ENCODE peak calls at places on chromosome 18, in four cellular contexts. I is cerebellar cortex; R is epithelial cell of esophagus; T is stimulated activated CD4-positive, alpha-beta T cell treated with anti-CD3 and anti-CD28 coated beads, Interleukin-2, amount 100 ng/mL, for 48 hours. H is an unnamed sample.

GRCh38 chr18:54359233-54359632 is 1.5 kb downstream of the C18orf54 start:
- DNase-seq in I (no peak), R (no peak), T (no peak), H (no peak)

GRCh38 chr18:49359732-49360444 is 100.6 kb downstream of the DYM start:
- DNase-seq in I (no peak), R (peak), T (no peak), H (no peak)

GRCh38 chr18:43589611-43590151 is 312.4 kb upstream of the SYT4 start:
- DNase-seq in I (no peak), R (no peak), T (no peak), H (no peak)

GRCh38 chr18:11529081-11529480 is 80.3 kb upstream of the SLC35G4 start:
- DNase-seq in I (no peak), R (no peak), T (no peak), H (no peak)

GRCh38 chr18:73119574-73119973 is 251.8 kb upstream of the NETO1 start:
- DNase-seq in I (no peak), R (no peak), T (no peak), H (no peak)

GRCh38 chr18:79856119-79857080 is 58.7 kb downstream of the KCNG2 start:
- DNase-seq in I (peak), R (no peak), T (no peak), H (peak)

GRCh38 chr18:75527848-75528247 is 100.3 kb upstream of the SMIM21 start:
- DNase-seq in I (no peak), R (no peak), T (no peak), H (no peak)

GRCh38 chr18:77099501-77100370 is 32.8 kb downstream of the MBP start:
- DNase-seq in I (no peak), R (no peak), T (no peak), H (no peak)

GRCh38 chr18:41967680-41968079 is 12.6 kb downstream of the PIK3C3 start:
- DNase-seq in I (peak), R (no peak), T (no peak), H (peak)

GRCh38 chr18:77000527-77000926 is 132.1 kb downstream of the MBP start:
- DNase-seq in I (peak), R (peak), T (peak), H (peak)

GRCh38 chr18:62713651-62714247 is 1.6 kb upstream of the PHLPP1 start:
- DNase-seq in I (no peak), R (no peak), T (no peak), H (no peak)